ENCODE peak calls at places on chromosomes 12 and 14, in six cellular contexts. V, U, P, F, J and Z are unnamed samples.

GRCh38 chr12:110199360-110200123 is 75.4 kb downstream of the IFT81 start:
- DNase-seq in V (peak), U (no peak), P (no peak), F (peak), J (no peak), Z (peak)

GRCh38 chr12:63319936-63320633 is 169.1 kb upstream of the AVPR1A start:
- DNase-seq in V (no peak), U (no peak), P (no peak), F (peak), J (no peak), Z (no peak)

GRCh38 chr12:88572785-88573565 is 7.3 kb downstream of the KITLG start:
- DNase-seq in V (no peak), U (no peak), P (no peak), F (peak), J (no peak), Z (no peak)

GRCh38 chr12:120496353-120497340 is 734 bp downstream of the DYNLL1 start:
- DNase-seq in V (peak), U (peak), P (peak), F (peak), J (peak), Z (peak)

GRCh38 chr14:36271939-36272907 is 48.2 kb downstream of the MBIP start:
- DNase-seq in V (no peak), U (peak), P (peak), F (peak), J (no peak), Z (peak)

GRCh38 chr14:35910191-35910590 is 84.1 kb downstream of the BRMS1L start:
- DNase-seq in V (no peak), U (no peak), P (no peak), F (no peak), J (no peak), Z (no peak)

GRCh38 chr14:68363841-68364711 is 428.8 kb downstream of the ZFP36L1 start:
- DNase-seq in V (peak), U (peak), P (peak), F (no peak), J (peak), Z (no peak)

GRCh38 chr12:85803231-85803630 is 33.0 kb downstream of the RASSF9 start:
- DNase-seq in V (no peak), U (no peak), P (no peak), F (peak), J (no peak), Z (peak)

GRCh38 chr12:44206045-44206444 is 370.2 kb downstream of the TMEM117 start:
- DNase-seq in V (no peak), U (no peak), P (no peak), F (no peak), J (no peak), Z (no peak)

GRCh38 chr12:86117711-86118110 is 138.5 kb downstream of the MGAT4C start:
- DNase-seq in V (no peak), U (no peak), P (no peak), F (peak), J (no peak), Z (no peak)

GRCh38 chr12:75759842-75760260 is 248.4 kb upstream of the KRR1 start:
- DNase-seq in V (no peak), U (no peak), P (no peak), F (peak), J (no peak), Z (peak)

GRCh38 chr14:51727526-51727925 is 75.8 kb downstream of the FRMD6 start:
- DNase-seq in V (no peak), U (no peak), P (no peak), F (no peak), J (no peak), Z (no peak)

GRCh38 chr12:105506678-105507310 is 176.3 kb downstream of the C12orf75 start:
- DNase-seq in V (no peak), U (no peak), P (no peak), F (no peak), J (no peak), Z (no peak)